ENCODE peak calls at places on chromosome 22, in four cellular contexts. V is choroid plexus epithelial cell, F is WERI-Rb-1, Z is BJ. I is an unnamed sample.

GRCh38 chr22:22462813-22463567 is 45.6 kb downstream of the ZNF280B start:
- DNase-seq in V (peak), F (no peak), Z (no peak), I (no peak)

GRCh38 chr22:50009251-50009650 is 3.3 kb downstream of the IL17REL start:
- DNase-seq in V (no peak), F (no peak), Z (no peak), I (no peak)

GRCh38 chr22:23904855-23905254 is 10.7 kb downstream of the MIF start:
- DNase-seq in V (no peak), F (no peak), Z (no peak), I (no peak)

GRCh38 chr22:31969789-31970489 is 25.6 kb downstream of the YWHAH start:
- DNase-seq in V (peak), F (peak), Z (no peak), I (peak)

GRCh38 chr22:39967103-39967829 is 7.1 kb downstream of the TMA7B start:
- DNase-seq in V (peak), F (no peak), Z (no peak), I (no peak)

GRCh38 chr22:49983148-49984042 is 22.8 kb downstream of the PIM3 start:
- DNase-seq in V (no peak), F (no peak), Z (no peak), I (no peak)

GRCh38 chr22:25357056-25357455 is 137.6 kb downstream of the CRYBB2 start:
- DNase-seq in V (no peak), F (no peak), Z (no peak), I (no peak)

GRCh38 chr22:24819941-24820461 is 14.0 kb downstream of the SGSM1 start:
- DNase-seq in V (no peak), F (no peak), Z (no peak), I (no peak)

GRCh38 chr22:48517039-48518030 is 1310.3 kb downstream of the BRD1 start:
- DNase-seq in V (no peak), F (peak), Z (no peak), I (no peak)

GRCh38 chr22:43449205-43449830 is 37.5 kb downstream of the MPPED1 start:
- DNase-seq in V (no peak), F (no peak), Z (no peak), I (no peak)

GRCh38 chr22:24737582-24737981 is 36.9 kb downstream of the PIWIL3 start:
- DNase-seq in V (no peak), F (no peak), Z (no peak), I (no peak)

GRCh38 chr22:26461188-26461810 is 22.3 kb downstream of the HPS4 start:
- DNase-seq in V (peak), F (peak), Z (no peak), I (peak)

GRCh38 chr22:23838686-23839468 is at the start of gene DERL3:
- DNase-seq in V (peak), F (peak), Z (peak), I (peak)

GRCh38 chr22:39316440-39317083 is 2.9 kb downstream of the RPL3 start:
- DNase-seq in V (peak), F (peak), Z (peak), I (peak)

GRCh38 chr22:30005213-30005857 is 74.9 kb upstream of the HORMAD2 start:
- DNase-seq in V (peak), F (peak), Z (no peak), I (peak)

GRCh38 chr22:49979587-49980264 is 19.2 kb downstream of the PIM3 start:
- DNase-seq in V (peak), F (peak), Z (no peak), I (no peak)

GRCh38 chr22:49052023-49052538 is 775.6 kb downstream of the BRD1 start:
- DNase-seq in V (peak), F (no peak), Z (no peak), I (peak)

GRCh38 chr22:29301716-29302401 is 4.6 kb upstream of the GAS2L1 start:
- DNase-seq in V (no peak), F (no peak), Z (no peak), I (no peak)

GRCh38 chr22:22756109-22756508 is 111.7 kb downstream of the GGTLC2 start:
- DNase-seq in V (no peak), F (no peak), Z (no peak), I (no peak)

GRCh38 chr22:18068381-18068988 is 9.3 kb upstream of the PEX26 start:
- DNase-seq in V (no peak), F (no peak), Z (no peak), I (no peak)

GRCh38 chr22:28977481-28977971 is 84.1 kb downstream of the C22orf31 start:
- DNase-seq in V (peak), F (no peak), Z (no peak), I (no peak)

GRCh38 chr22:48357961-48358360 is 1469.7 kb downstream of the BRD1 start:
- DNase-seq in V (no peak), F (no peak), Z (no peak), I (no peak)

GRCh38 chr22:45975266-45976161 is 1.4 kb downstream of the WNT7B start:
- DNase-seq in V (no peak), F (no peak), Z (no peak), I (no peak)

DNA sequence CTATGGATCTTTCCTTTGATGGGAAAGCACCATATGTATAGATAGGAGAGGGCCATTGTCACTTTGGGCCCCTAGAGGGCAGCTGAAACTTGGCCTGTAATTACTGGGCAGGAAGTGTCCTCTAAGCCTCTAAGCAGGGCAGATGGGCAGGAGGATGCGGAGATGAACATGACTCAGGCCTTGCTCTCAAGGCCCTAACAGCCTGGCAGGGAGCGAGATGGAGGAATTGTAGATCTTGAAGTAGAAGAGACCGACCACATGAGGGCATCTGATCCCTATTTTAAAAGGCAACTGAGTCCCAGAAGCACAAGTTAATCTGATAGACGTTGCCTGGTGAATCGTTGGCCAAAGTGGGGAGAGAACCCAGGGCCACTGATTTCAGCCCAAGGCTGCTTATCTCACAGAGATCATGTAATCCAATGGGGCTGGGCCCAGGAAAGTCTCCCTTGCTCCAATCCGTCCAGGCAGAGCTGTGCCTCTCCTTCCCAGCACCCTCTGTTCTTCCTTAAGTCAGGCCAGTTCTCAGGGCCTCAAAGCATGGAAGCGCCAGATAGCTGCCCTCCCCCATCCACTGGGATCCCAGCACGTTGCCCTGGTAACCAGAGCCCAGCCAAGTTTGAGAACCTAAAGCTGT is 2.5 kb upstream of the SEPTIN3 start:
- DNase-seq in V (peak), F (peak), Z (peak), I (peak)
- H3K4me3 ChIP-seq in V (no peak), F (no peak), Z (no peak), I (no peak)

DNA sequence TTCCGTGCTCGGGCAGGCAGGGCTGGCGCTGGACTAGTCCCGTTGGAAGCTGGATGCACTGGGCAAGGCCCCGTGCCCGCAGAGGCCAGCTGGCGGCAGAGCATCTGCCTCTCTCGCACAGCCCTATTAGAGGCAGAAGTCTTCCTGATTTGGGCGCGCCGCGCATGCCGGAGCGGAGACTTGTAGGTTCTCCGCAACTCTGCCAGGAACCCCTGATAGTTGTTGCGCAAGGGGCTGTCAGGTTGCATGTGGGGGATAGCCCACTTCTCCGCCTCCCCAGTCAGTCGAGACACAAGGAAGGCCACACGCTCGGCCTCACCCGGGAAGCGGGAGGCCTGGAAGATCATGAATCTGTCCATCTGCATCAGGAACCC is 1.2 kb downstream of the RTL6 start:
- DNase-seq in V (no peak), F (no peak), Z (no peak), I (no peak)
- H3K4me3 ChIP-seq in V (peak), F (no peak), Z (peak), I (no peak)

GRCh38 chr22:27840436-27840835 is 38.9 kb upstream of the MN1 start:
- DNase-seq in V (no peak), F (no peak), Z (no peak), I (no peak)
- H3K4me3 ChIP-seq in V (no peak), F (no peak), Z (no peak), I (no peak)

GRCh38 chr22:19766506-19767426 is 6.2 kb downstream of the TBX1 start:
- DNase-seq in V (no peak), F (no peak), Z (no peak), I (peak)
- H3K4me3 ChIP-seq in V (no peak), F (no peak), Z (peak), I (no peak)

DNA sequence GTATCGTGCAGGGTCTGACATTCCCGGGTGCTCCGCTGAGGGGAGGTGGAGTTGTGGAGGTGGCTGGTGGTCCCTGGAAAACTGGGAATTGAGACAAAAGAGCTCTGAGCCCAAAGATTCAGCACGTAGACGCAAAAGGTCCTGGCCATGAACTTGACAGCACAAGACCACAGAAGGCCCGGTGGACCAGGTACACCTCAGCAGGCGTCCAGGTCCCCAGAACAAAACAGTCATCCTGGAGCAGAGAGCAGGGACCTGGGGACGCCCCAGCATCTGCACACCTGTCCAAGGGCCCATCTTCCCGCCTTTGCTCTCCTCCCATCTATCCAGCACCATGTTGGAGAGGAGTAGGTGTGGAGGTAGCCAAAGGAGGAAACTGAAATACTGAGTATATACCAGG is 13.8 kb upstream of the MB start:
- DNase-seq in V (no peak), F (no peak), Z (no peak), I (no peak)
- H3K4me3 ChIP-seq in V (no peak), F (no peak), Z (no peak), I (no peak)

DNA sequence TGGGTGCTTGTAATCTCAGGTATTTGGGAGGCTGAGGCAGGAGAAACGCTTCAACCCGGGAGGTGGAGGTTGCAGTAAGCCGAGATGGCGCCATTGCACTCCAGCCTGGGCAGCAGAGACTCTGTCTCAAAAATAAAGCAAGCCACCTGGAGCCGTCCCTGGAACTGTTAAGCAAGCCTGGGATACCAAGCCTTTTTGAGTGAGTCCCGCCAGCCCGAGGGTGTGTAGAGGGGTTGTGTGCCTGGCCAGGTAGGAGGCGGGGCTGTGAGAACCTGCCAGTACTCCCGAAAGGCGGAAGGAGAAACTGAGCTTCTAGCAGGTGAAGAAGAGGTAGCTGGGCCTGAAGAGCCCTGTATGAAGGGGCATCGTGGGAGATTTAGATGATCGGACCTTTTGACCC is 52.4 kb downstream of the TRIOBP start:
- DNase-seq in V (no peak), F (no peak), Z (no peak), I (no peak)
- H3K4me3 ChIP-seq in V (no peak), F (no peak), Z (no peak), I (no peak)

DNA sequence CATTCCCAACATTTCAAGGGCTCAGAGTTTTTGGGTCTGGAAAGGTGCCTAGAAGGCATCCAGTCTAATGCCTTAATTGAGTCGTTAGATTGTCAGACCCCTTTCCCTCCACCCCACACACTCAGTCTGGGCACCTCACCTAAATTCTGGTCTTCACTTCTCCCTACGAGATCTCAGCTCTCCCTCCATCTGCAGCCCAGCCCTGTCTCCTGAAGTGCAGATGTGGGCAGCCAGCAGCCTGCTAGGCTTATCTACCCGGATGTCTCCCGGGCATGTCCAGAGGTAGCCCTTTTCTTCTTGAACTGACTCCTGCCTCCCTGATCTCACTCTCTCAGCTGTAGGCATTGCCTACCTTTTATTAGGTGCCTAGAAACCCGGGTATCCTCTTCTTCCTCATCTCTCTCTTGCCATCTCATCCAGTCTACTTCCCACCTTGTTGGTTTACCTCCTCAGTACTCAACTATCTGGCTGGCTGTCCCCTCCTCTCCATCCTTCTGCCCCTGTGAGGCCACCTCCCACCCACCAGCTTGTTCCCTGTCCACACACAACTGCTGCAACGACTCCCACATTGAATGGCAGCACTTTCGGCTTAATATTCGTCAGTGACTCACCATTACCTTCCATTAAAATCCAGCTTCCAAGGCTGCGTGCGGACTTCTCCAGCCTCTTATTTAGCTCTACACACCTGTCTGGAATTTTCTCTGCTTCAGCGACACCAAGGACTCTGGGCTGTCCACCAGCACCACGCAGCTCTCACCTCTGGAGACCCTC is 6.2 kb downstream of the SEPTIN3 start:
- DNase-seq in V (no peak), F (no peak), Z (no peak), I (no peak)
- H3K4me3 ChIP-seq in V (no peak), F (no peak), Z (no peak), I (no peak)

DNA sequence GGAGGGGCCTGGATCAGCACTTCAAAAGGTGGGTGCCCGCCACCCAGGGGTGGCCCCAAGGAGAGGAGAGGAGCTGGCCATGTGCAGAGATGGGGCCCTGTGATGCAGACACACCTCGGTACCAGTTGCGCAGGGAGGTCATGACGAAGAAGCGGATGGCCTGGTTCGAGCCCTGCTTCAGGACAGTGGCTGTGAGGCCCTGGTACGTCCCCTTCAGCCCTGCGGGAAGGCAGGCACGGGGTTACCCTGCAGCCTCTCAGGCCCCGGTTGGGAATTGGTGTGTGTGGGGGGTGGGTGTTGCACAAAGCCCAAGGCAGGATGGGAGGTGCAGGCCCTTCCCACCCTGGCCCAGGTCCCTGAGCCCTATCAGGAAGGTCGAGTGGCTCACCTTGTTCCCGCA is 1.8 kb downstream of the SLC25A1 start:
- DNase-seq in V (no peak), F (no peak), Z (no peak), I (no peak)
- H3K4me3 ChIP-seq in V (peak), F (no peak), Z (no peak), I (no peak)